ENCODE peak calls at places on chromosome 15, in nine cellular contexts. One of them, this sample, is unnamed.

GRCh38 chr15:76529911-76530310 is 193.3 kb downstream of the ISL2 start:
- DNase-seq in breast epithelium: no peak
- DNase-seq in PC-9: no peak
- DNase-seq in thyroid gland: no peak
- DNase-seq in WERI-Rb-1: no peak
- DNase-seq in esophagus squamous epithelium: no peak
- DNase-seq in suprapubic skin: no peak
- DNase-seq in AG04450: no peak
- DNase-seq in PC-3: no peak
- DNase-seq in this sample: no peak

GRCh38 chr15:36468746-36469145 is 110.7 kb upstream of the CDIN1 start:
- DNase-seq in breast epithelium: no peak
- DNase-seq in PC-9: no peak
- DNase-seq in thyroid gland: no peak
- DNase-seq in WERI-Rb-1: no peak
- DNase-seq in esophagus squamous epithelium: no peak
- DNase-seq in suprapubic skin: no peak
- DNase-seq in AG04450: peak
- DNase-seq in PC-3: no peak
- DNase-seq in this sample: peak

GRCh38 chr15:48244923-48245322 is 38.8 kb downstream of the SLC12A1 start:
- DNase-seq in breast epithelium: no peak
- DNase-seq in PC-9: no peak
- DNase-seq in thyroid gland: no peak
- DNase-seq in WERI-Rb-1: no peak
- DNase-seq in esophagus squamous epithelium: no peak
- DNase-seq in suprapubic skin: no peak
- DNase-seq in AG04450: no peak
- DNase-seq in PC-3: peak
- DNase-seq in this sample: no peak

GRCh38 chr15:67049351-67050044 is 15.9 kb upstream of the SMAD3 start:
- DNase-seq in breast epithelium: no peak
- DNase-seq in PC-9: peak
- DNase-seq in thyroid gland: no peak
- DNase-seq in WERI-Rb-1: no peak
- DNase-seq in esophagus squamous epithelium: no peak
- DNase-seq in suprapubic skin: no peak
- DNase-seq in AG04450: no peak
- DNase-seq in PC-3: peak
- DNase-seq in this sample: no peak

GRCh38 chr15:101043911-101044624 is 124.9 kb downstream of the LRRK1 start:
- DNase-seq in breast epithelium: no peak
- DNase-seq in PC-9: no peak
- DNase-seq in thyroid gland: no peak
- DNase-seq in WERI-Rb-1: peak
- DNase-seq in esophagus squamous epithelium: no peak
- DNase-seq in suprapubic skin: peak
- DNase-seq in AG04450: no peak
- DNase-seq in PC-3: no peak
- DNase-seq in this sample: no peak

GRCh38 chr15:96887730-96888129 is 557.2 kb downstream of the NR2F2 start:
- DNase-seq in breast epithelium: no peak
- DNase-seq in PC-9: no peak
- DNase-seq in thyroid gland: no peak
- DNase-seq in WERI-Rb-1: no peak
- DNase-seq in esophagus squamous epithelium: no peak
- DNase-seq in suprapubic skin: no peak
- DNase-seq in AG04450: no peak
- DNase-seq in PC-3: peak
- DNase-seq in this sample: no peak

GRCh38 chr15:88707766-88708165 is 69.0 kb downstream of the ISG20 start:
- DNase-seq in breast epithelium: no peak
- DNase-seq in PC-9: no peak
- DNase-seq in thyroid gland: no peak
- DNase-seq in WERI-Rb-1: no peak
- DNase-seq in esophagus squamous epithelium: no peak
- DNase-seq in suprapubic skin: no peak
- DNase-seq in AG04450: no peak
- DNase-seq in PC-3: no peak
- DNase-seq in this sample: no peak

GRCh38 chr15:74961616-74962015 is 5.0 kb upstream of the RPP25 start:
- DNase-seq in breast epithelium: no peak
- DNase-seq in PC-9: no peak
- DNase-seq in thyroid gland: peak
- DNase-seq in WERI-Rb-1: no peak
- DNase-seq in esophagus squamous epithelium: no peak
- DNase-seq in suprapubic skin: no peak
- DNase-seq in AG04450: no peak
- DNase-seq in PC-3: no peak
- DNase-seq in this sample: no peak

GRCh38 chr15:49895337-49896223 is 223.5 kb downstream of the ATP8B4 start:
- DNase-seq in breast epithelium: no peak
- DNase-seq in PC-9: no peak
- DNase-seq in thyroid gland: no peak
- DNase-seq in WERI-Rb-1: no peak
- DNase-seq in esophagus squamous epithelium: no peak
- DNase-seq in suprapubic skin: no peak
- DNase-seq in AG04450: no peak
- DNase-seq in PC-3: no peak
- DNase-seq in this sample: no peak

GRCh38 chr15:48924528-48925393 is 39.0 kb downstream of the SHC4 start:
- DNase-seq in breast epithelium: no peak
- DNase-seq in PC-9: no peak
- DNase-seq in thyroid gland: no peak
- DNase-seq in WERI-Rb-1: no peak
- DNase-seq in esophagus squamous epithelium: no peak
- DNase-seq in suprapubic skin: no peak
- DNase-seq in AG04450: no peak
- DNase-seq in PC-3: no peak
- DNase-seq in this sample: no peak

DNA sequence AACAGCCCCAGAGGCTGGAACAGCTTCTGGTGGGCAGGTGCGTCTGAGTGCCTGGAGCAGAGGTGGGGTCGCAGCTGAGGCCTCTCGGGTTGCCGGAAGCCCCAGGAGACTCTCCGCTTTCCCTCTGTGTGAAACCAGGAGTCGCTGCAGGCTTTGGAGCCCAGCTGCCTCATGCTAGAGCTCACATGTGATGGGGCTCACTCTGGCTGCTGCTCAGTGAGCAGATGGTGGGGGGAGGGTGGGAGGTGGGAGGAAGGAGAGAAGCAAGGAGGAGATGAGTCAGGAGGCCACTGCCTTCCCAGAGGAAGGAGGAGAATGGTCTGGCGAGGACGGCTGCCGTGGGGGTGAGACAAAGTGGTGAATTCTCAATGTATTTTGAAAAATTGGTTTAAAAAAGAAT is 290.1 kb upstream of the CHRNA7 start:
- DNase-seq in breast epithelium: no peak
- DNase-seq in PC-9: no peak
- DNase-seq in thyroid gland: no peak
- DNase-seq in WERI-Rb-1: peak
- DNase-seq in esophagus squamous epithelium: no peak
- DNase-seq in suprapubic skin: no peak
- DNase-seq in AG04450: no peak
- DNase-seq in PC-3: no peak
- DNase-seq in this sample: no peak
- TF ChIP-seq CTCF in breast epithelium: no peak
- TF ChIP-seq CTCF in PC-9: no peak
- TF ChIP-seq CTCF in thyroid gland: no peak
- TF ChIP-seq CTCF in WERI-Rb-1: peak
- TF ChIP-seq CTCF in esophagus squamous epithelium: no peak
- TF ChIP-seq CTCF in suprapubic skin: no peak
- TF ChIP-seq CTCF in AG04450: no peak
- TF ChIP-seq CTCF in PC-3: no peak
- TF ChIP-seq CTCF in this sample: no peak

GRCh38 chr15:28094732-28095521 is 4.2 kb downstream of the OCA2 start:
- DNase-seq in breast epithelium: no peak
- DNase-seq in PC-9: peak
- DNase-seq in thyroid gland: peak
- DNase-seq in WERI-Rb-1: no peak
- DNase-seq in esophagus squamous epithelium: no peak
- DNase-seq in suprapubic skin: no peak
- DNase-seq in AG04450: no peak
- DNase-seq in PC-3: peak
- DNase-seq in this sample: peak
- H3K27ac ChIP-seq in breast epithelium: no peak
- H3K27ac ChIP-seq in PC-9: no peak
- H3K27ac ChIP-seq in thyroid gland: peak
- H3K27ac ChIP-seq in WERI-Rb-1: no peak
- H3K27ac ChIP-seq in esophagus squamous epithelium: peak
- H3K27ac ChIP-seq in suprapubic skin: peak
- H3K27ac ChIP-seq in AG04450: no peak
- H3K27ac ChIP-seq in PC-3: no peak
- H3K27ac ChIP-seq in this sample: peak

DNA sequence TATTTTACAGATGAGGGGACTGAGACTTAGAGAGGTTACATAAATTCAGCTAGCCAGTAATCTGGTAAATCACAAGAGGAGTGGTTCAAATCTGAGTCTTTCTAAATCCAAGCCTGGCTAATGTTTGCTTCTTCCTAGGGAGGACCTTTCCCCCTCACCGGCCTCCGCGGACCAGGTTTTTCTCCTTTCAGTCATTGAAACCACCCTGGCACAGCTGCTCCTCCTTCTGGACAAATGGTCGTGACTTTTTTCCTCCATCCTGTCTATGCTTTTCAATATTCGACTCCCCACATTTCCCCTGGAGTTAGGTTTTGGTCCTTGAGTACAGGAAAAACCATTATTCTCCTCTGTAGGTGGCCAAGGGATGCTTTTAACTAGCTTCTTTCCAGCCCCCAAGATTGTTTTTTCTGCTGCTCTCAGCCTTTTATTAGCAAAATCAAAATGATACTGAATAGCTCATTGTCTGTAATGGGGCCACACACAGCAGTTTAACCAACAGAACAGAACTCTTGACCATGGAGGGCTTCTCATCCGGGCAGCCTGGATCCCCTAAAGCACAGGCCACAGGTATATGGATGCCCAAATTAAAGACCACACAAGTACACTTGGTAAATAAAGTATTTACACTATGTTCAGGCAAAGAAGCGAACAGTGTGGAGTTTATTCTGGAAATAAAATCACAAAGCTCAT is 85.9 kb upstream of the KLHL25 start:
- DNase-seq in breast epithelium: no peak
- DNase-seq in PC-9: no peak
- DNase-seq in thyroid gland: no peak
- DNase-seq in WERI-Rb-1: no peak
- DNase-seq in esophagus squamous epithelium: no peak
- DNase-seq in suprapubic skin: no peak
- DNase-seq in AG04450: no peak
- DNase-seq in PC-3: no peak
- DNase-seq in this sample: no peak
- TF ChIP-seq CTCF in breast epithelium: no peak
- TF ChIP-seq CTCF in PC-9: no peak
- TF ChIP-seq CTCF in thyroid gland: no peak
- TF ChIP-seq CTCF in WERI-Rb-1: no peak
- TF ChIP-seq CTCF in esophagus squamous epithelium: no peak
- TF ChIP-seq CTCF in suprapubic skin: no peak
- TF ChIP-seq CTCF in AG04450: no peak
- TF ChIP-seq CTCF in PC-3: no peak
- TF ChIP-seq CTCF in this sample: no peak

GRCh38 chr15:41561777-41562145 is 2.7 kb downstream of the TYRO3 start:
- DNase-seq in breast epithelium: no peak
- DNase-seq in PC-9: no peak
- DNase-seq in thyroid gland: peak
- DNase-seq in WERI-Rb-1: peak
- DNase-seq in esophagus squamous epithelium: no peak
- DNase-seq in suprapubic skin: no peak
- DNase-seq in AG04450: peak
- DNase-seq in PC-3: no peak
- DNase-seq in this sample: no peak
- H3K27ac ChIP-seq in breast epithelium: no peak
- H3K27ac ChIP-seq in PC-9: no peak
- H3K27ac ChIP-seq in thyroid gland: no peak
- H3K27ac ChIP-seq in WERI-Rb-1: no peak
- H3K27ac ChIP-seq in esophagus squamous epithelium: peak
- H3K27ac ChIP-seq in suprapubic skin: no peak
- H3K27ac ChIP-seq in AG04450: peak
- H3K27ac ChIP-seq in PC-3: no peak
- H3K27ac ChIP-seq in this sample: no peak

GRCh38 chr15:99425666-99426301 is 140.0 kb upstream of the MEF2A start:
- DNase-seq in breast epithelium: no peak
- DNase-seq in PC-9: no peak
- DNase-seq in thyroid gland: no peak
- DNase-seq in WERI-Rb-1: peak
- DNase-seq in esophagus squamous epithelium: no peak
- DNase-seq in suprapubic skin: peak
- DNase-seq in AG04450: no peak
- DNase-seq in PC-3: no peak
- DNase-seq in this sample: no peak
- TF ChIP-seq CTCF in breast epithelium: no peak
- TF ChIP-seq CTCF in PC-9: peak
- TF ChIP-seq CTCF in thyroid gland: no peak
- TF ChIP-seq CTCF in WERI-Rb-1: no peak
- TF ChIP-seq CTCF in esophagus squamous epithelium: peak
- TF ChIP-seq CTCF in suprapubic skin: no peak
- TF ChIP-seq CTCF in AG04450: no peak
- TF ChIP-seq CTCF in PC-3: peak
- TF ChIP-seq CTCF in this sample: no peak

This sample was measured in lung.